ENCODE peak calls at places on chromosomes 13 and 19, in eight cellular contexts. G is ovary, U is HCT116, M is right lobe of liver, Z is tibial nerve, B is K562, E is IMR-90, S is stomach. J is an unnamed sample.

GRCh38 chr13:80141114-80141849 is 199.6 kb downstream of the SPRY2 start:
- DNase-seq in S (peak; percentile 36), B (no peak), E (peak; percentile 78), G (peak; percentile 74), Z (no peak), M (no peak), U (no peak), J (peak; percentile 71)

GRCh38 chr13:99265823-99266426 is 7.7 kb upstream of the GPR18 start:
- DNase-seq in U (peak; percentile 40), Z (no peak), E (peak; percentile 63), G (no peak), M (no peak), B (peak; percentile 32), S (no peak), J (no peak)

GRCh38 chr13:44507639-44508038 is 68.5 kb downstream of the TSC22D1 start:
- DNase-seq in M (no peak), E (no peak), Z (no peak), B (no peak), S (no peak), G (no peak), U (no peak), J (no peak)

GRCh38 chr13:49098771-49099512 is 121.2 kb upstream of the MLNR start:
- DNase-seq in U (peak; percentile 24), M (no peak), E (no peak), B (no peak), G (no peak), Z (no peak), S (no peak), J (no peak)

GRCh38 chr13:43245374-43245964 is 222.1 kb downstream of the DNAJC15 start:
- DNase-seq in G (no peak), Z (no peak), S (no peak), E (peak; percentile 92), B (no peak), M (no peak), U (no peak), J (no peak)

GRCh38 chr19:2115324-2115723 is 18.6 kb downstream of the IZUMO4 start:
- DNase-seq in S (no peak), G (no peak), B (no peak), Z (no peak), E (no peak), U (no peak), M (no peak), J (no peak)

GRCh38 chr19:18647807-18648206 is 11.0 kb downstream of the KLHL26 start:
- DNase-seq in Z (no peak), B (no peak), S (no peak), G (no peak), U (no peak), E (no peak), M (no peak), J (no peak)

GRCh38 chr13:31119526-31119925 is 42.2 kb downstream of the HSPH1 start:
- DNase-seq in U (no peak), E (no peak), S (no peak), Z (no peak), B (no peak), G (no peak), M (no peak), J (no peak)

GRCh38 chr13:98022210-98022609 is 68.7 kb downstream of the IPO5 start:
- DNase-seq in Z (no peak), S (no peak), E (peak; percentile 93), M (no peak), B (no peak), G (no peak), U (no peak), J (peak; percentile 35)

GRCh38 chr13:50248537-50249521 is 233.6 kb downstream of the KCNRG start:
- DNase-seq in Z (no peak), B (no peak), S (no peak), E (no peak), U (no peak), M (no peak), G (no peak), J (no peak)

GRCh38 chr13:31807090-31807541 is 67.8 kb downstream of the RXFP2 start:
- DNase-seq in U (no peak), B (no peak), E (no peak), M (no peak), S (no peak), G (no peak), Z (no peak), J (no peak)

GRCh38 chr13:112842343-112842856 is 126.6 kb upstream of the MCF2L start:
- DNase-seq in G (peak; percentile 57), Z (peak; percentile 26), M (no peak), S (no peak), B (no peak), U (no peak), E (no peak), J (peak; percentile 56)

GRCh38 chr13:75760182-75760981 is 124.3 kb downstream of the LMO7 start:
- DNase-seq in M (peak; percentile 40), S (peak; percentile 85), U (peak; percentile 37), E (peak; percentile 33), G (no peak), Z (no peak), B (no peak), J (peak; percentile 27)

GRCh38 chr13:80825276-80825675 is 484.4 kb upstream of the SPRY2 start:
- DNase-seq in G (no peak), E (no peak), Z (no peak), U (no peak), M (no peak), B (no peak), S (no peak), J (no peak)

GRCh38 chr19:10346509-10346908 is 7.1 kb upstream of the ICAM3 start:
- DNase-seq in U (no peak), S (no peak), E (peak; percentile 25), G (no peak), Z (no peak), M (peak; percentile 55), B (no peak), J (no peak)

GRCh38 chr13:46962286-46962941 is 65.6 kb upstream of the HTR2A start:
- DNase-seq in M (no peak), S (no peak), B (peak; percentile 6), Z (no peak), E (peak; percentile 73), G (no peak), U (no peak), J (no peak)

GRCh38 chr19:52734340-52734892 is 428 bp downstream of the ZNF611 start:
- DNase-seq in G (peak; percentile 61), E (no peak), U (no peak), Z (no peak), M (peak; percentile 27), S (peak; percentile 25), B (peak; percentile 23), J (peak; percentile 18)

GRCh38 chr19:47756953-47757608 is 11.7 kb downstream of the NOP53 start:
- DNase-seq in Z (no peak), M (peak; percentile 70), U (no peak), E (no peak), S (no peak), B (no peak), G (no peak), J (peak; percentile 54)

GRCh38 chr19:30881281-30881680 is 468.0 kb downstream of the TSHZ3 start:
- DNase-seq in M (no peak), S (no peak), B (no peak), U (no peak), Z (no peak), G (no peak), E (no peak), J (no peak)
- H3K4me1 ChIP-seq in M (no peaks in the 10 kb centered on the region), S (no peaks in the 10 kb centered on the region), B (no peaks in the 10 kb centered on the region), U (no peaks in the 10 kb centered on the region), Z (no peaks in the 10 kb centered on the region), G (no peaks in the 10 kb centered on the region), E (no peaks in the 10 kb centered on the region), J (no peaks in the 10 kb centered on the region)

GRCh38 chr19:43503501-43504425 is 783 bp downstream of the PHLDB3 start:
- DNase-seq in U (peak; percentile 83), Z (peak; percentile 98), M (peak; percentile 98), E (peak; percentile 84), S (peak; percentile 98), G (peak; percentile 99), B (peak; percentile 99), J (peak; percentile 98)
- TF ChIP-seq POLR2A in U (peak; percentile 43), Z (no peak), M (peak; percentile 67), E (peak; percentile 60), S (no peak), G (peak; percentile 46), B (peak; percentile 72), J (peak; percentile 9)

GRCh38 chr19:8148088-8148409 is 1.3 kb downstream of the FBN3 start:
- DNase-seq in S (no peak), M (no peak), B (no peak), E (no peak), Z (no peak), G (no peak), U (no peak), J (no peak)

GRCh38 chr19:8150178-8150865 is 930 bp upstream of the FBN3 start:
- DNase-seq in M (no peak), U (no peak), E (no peak), G (no peak), Z (no peak), S (no peak), B (peak; percentile 8), J (no peak)

GRCh38 chr19:8150998-8151397 is 1.6 kb upstream of the FBN3 start:
- DNase-seq in U (no peak), M (no peak), S (no peak), E (no peak), G (no peak), B (no peak), Z (no peak), J (no peak)

GRCh38 chr19:8148410-8149231 is 771 bp downstream of the FBN3 start:
- DNase-seq in G (no peak), M (no peak), S (no peak), Z (no peak), U (peak; percentile 24), B (peak; percentile 32), E (no peak), J (no peak)

GRCh38 chr19:8149261-8150094 is at the start of gene FBN3:
- DNase-seq in M (no peak), G (no peak), U (no peak), Z (no peak), B (no peak), E (no peak), S (no peak), J (no peak)
- H3K4me1 ChIP-seq in M (no peaks in the 10 kb centered on the region), G (no peaks in the 10 kb centered on the region), U (peaks cover 15% of the 10 kb centered on the region), Z (no peaks in the 10 kb centered on the region), B (no peaks in the 10 kb centered on the region), E (peaks cover under 1% of the 10 kb centered on the region), S (peaks cover 22% of the 10 kb centered on the region), J (peaks cover 17% of the 10 kb centered on the region)

DNA sequence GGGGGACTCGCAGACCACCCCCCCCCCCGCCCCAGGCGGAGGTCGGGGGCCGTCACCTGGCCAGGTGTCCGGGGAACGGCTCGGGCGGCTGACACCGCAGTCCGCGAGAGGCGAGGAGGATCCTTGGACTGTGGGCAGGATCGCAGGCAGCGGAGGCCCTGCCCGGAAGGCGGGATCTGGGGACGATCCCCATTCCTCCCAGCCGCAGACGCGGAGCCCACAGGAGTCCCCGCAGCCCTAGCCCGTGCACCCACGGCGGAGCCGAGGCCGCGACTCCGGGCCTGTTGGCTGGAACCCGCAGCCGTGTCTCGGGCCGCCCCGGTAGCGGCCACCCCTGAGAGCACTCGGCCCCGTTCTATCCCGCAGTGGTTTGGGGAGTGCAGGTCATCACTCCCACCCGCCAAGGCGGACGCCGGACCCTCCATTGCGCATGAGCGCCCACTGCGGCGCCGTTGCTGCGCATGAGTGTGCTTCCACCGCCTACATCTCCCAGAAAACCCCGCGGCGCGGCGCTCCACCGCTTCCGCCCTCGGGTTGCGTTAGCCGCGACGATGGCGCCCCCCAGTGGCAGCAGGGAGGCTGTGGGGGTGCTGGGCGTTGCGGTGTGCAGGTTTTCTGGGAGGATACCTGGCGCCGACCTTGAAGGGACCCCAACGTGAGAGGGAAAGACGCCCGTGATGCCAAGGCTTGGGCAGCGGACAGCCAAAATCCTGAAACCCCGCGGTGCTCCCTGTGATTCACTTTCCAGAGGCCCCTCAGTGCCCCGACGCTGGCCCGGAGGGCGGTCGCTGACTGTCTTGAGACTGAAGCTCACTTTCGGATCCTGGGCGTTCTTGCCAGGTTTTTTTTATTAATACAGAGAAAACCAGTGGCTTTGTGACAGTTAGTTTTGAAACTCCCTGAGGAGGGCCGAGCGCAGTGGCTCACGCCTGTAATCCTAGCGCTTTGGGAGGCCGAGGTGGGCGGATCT is 4.4 kb upstream of the ZNF329 start:
- DNase-seq in E (peak; percentile 91), U (no peak), G (peak; percentile 99), B (peak; percentile 84), Z (peak; percentile 90), S (peak; percentile 98), M (peak; percentile 96), J (peak; percentile 95)
- TF ChIP-seq POLR2A in E (peak; percentile 62), U (no peak), G (peak; percentile 71), B (no peak), Z (no peak), S (no peak), M (peak; percentile 79), J (no peak)